ENCODE peak calls at places on chromosomes 12 and 14, in six cellular contexts. F is transverse colon, G is cardiac muscle cell, X is GM12878, R is vagina, H is ascending aorta. V is an unnamed sample. For H3K36me3 and H3K4me1, the result is how much of the 10 kb centered on the place peaks cover.

GRCh38 chr12:114316076-114316475 is 89.9 kb downstream of the TBX5 start:
- DNase-seq in F (no peak), G (peak), X (no peak), R (no peak), H (peak), V (no peak)

GRCh38 chr12:110042260-110042659 is 6.1 kb downstream of the C12orf76 start:
- DNase-seq in F (no peak), G (no peak), X (no peak), R (no peak), H (no peak), V (no peak)

GRCh38 chr12:59624732-59625455 is 29.1 kb downstream of the SLC16A7 start:
- DNase-seq in F (no peak), G (peak), X (no peak), R (no peak), H (no peak), V (no peak)

GRCh38 chr14:105481886-105482454 is 4.7 kb upstream of the CRIP1 start:
- DNase-seq in F (peak), G (peak), X (peak), R (no peak), H (peak), V (peak)

GRCh38 chr14:76373456-76373855 is 2.5 kb upstream of the ESRRB start:
- DNase-seq in F (no peak), G (no peak), X (no peak), R (no peak), H (no peak), V (no peak)

GRCh38 chr12:127158385-127159061 is 1108.4 kb upstream of the TMEM132C start:
- DNase-seq in F (no peak), G (no peak), X (no peak), R (no peak), H (no peak), V (no peak)

GRCh38 chr14:31261859-31262739 is 54.5 kb upstream of the HECTD1 start:
- DNase-seq in F (no peak), G (peak), X (peak), R (no peak), H (peak), V (no peak)

GRCh38 chr14:100775351-100775830 is 48.7 kb downstream of the DLK1 start:
- DNase-seq in F (no peak), G (no peak), X (no peak), R (peak), H (peak), V (no peak)

GRCh38 chr14:95137804-95138167 is 19.5 kb downstream of the DICER1 start:
- DNase-seq in F (peak), G (peak), X (no peak), R (no peak), H (no peak), V (no peak)

GRCh38 chr12:111773801-111774551 is 7.2 kb downstream of the ALDH2 start:
- DNase-seq in F (peak), G (peak), X (no peak), R (peak), H (peak), V (no peak)

GRCh38 chr12:113244015-113244983 is 23.0 kb downstream of the TPCN1 start:
- DNase-seq in F (peak), G (peak), X (no peak), R (no peak), H (peak), V (no peak)

GRCh38 chr12:115337693-115338543 is 653.9 kb upstream of the TBX3 start:
- DNase-seq in F (peak), G (peak), X (no peak), R (peak), H (peak), V (no peak)

GRCh38 chr12:47910486-47910885 is 5.7 kb upstream of the VDR start:
- DNase-seq in F (no peak), G (peak), X (no peak), R (peak), H (no peak), V (no peak)

GRCh38 chr14:36941783-36942521 is 230.5 kb downstream of the SLC25A21 start:
- DNase-seq in F (peak), G (peak), X (no peak), R (no peak), H (peak), V (no peak)

GRCh38 chr14:89507521-89507920 is 90.5 kb upstream of the FOXN3 start:
- DNase-seq in F (no peak), G (peak), X (peak), R (no peak), H (no peak), V (no peak)

GRCh38 chr12:95583933-95584332 is 32.7 kb upstream of the USP44 start:
- DNase-seq in F (no peak), G (no peak), X (no peak), R (no peak), H (no peak), V (no peak)

GRCh38 chr12:74890237-74890599 is 319.4 kb downstream of the KCNC2 start:
- DNase-seq in F (no peak), G (peak), X (no peak), R (no peak), H (no peak), V (no peak)

GRCh38 chr12:105334001-105334400 is 3.5 kb downstream of the C12orf75 start:
- DNase-seq in F (no peak), G (peak), X (no peak), R (no peak), H (no peak), V (no peak)

GRCh38 chr12:15599266-15600037 is 189.7 kb downstream of the EPS8 start:
- DNase-seq in F (no peak), G (peak), X (no peak), R (no peak), H (peak), V (no peak)

GRCh38 chr12:120368789-120369475 is at the start of gene MSI1:
- DNase-seq in F (no peak), G (no peak), X (no peak), R (no peak), H (no peak), V (no peak)

GRCh38 chr12:124752437-124753229 is 111.0 kb downstream of the SCARB1 start:
- DNase-seq in F (no peak), G (peak), X (no peak), R (no peak), H (peak), V (no peak)

GRCh38 chr12:16913832-16914490 is 308.0 kb upstream of the LMO3 start:
- DNase-seq in F (no peak), G (no peak), X (no peak), R (no peak), H (no peak), V (no peak)

GRCh38 chr14:38605193-38606114 is 349.6 kb upstream of the CLEC14A start:
- DNase-seq in F (no peak), G (peak), X (no peak), R (no peak), H (no peak), V (no peak)

GRCh38 chr14:99321955-99322730 is 50.1 kb upstream of the BCL11B start:
- DNase-seq in F (no peak), G (no peak), X (no peak), R (peak), H (no peak), V (no peak)

GRCh38 chr14:32203928-32204357 is 874 bp upstream of the RNU6-8 start:
- DNase-seq in F (peak), G (peak), X (no peak), R (no peak), H (no peak), V (no peak)

GRCh38 chr14:68786491-68787234 is 6.2 kb downstream of the ZFP36L1 start:
- DNase-seq in F (no peak), G (peak), X (no peak), R (no peak), H (no peak), V (peak)

GRCh38 chr12:101204598-101205304 is 5.3 kb downstream of the SLC5A8 start:
- DNase-seq in F (no peak), G (no peak), X (no peak), R (no peak), H (no peak), V (no peak)

GRCh38 chr12:27922591-27923139 is 49.9 kb downstream of the PTHLH start:
- DNase-seq in F (no peak), G (peak), X (no peak), R (no peak), H (peak), V (no peak)

GRCh38 chr12:131869871-131870418 is 24.5 kb upstream of the ULK1 start:
- DNase-seq in F (no peak), G (peak), X (no peak), R (no peak), H (no peak), V (no peak)

GRCh38 chr12:1948883-1949282 is 30.4 kb upstream of the CACNA2D4 start:
- DNase-seq in F (no peak), G (no peak), X (no peak), R (no peak), H (no peak), V (no peak)

GRCh38 chr12:1949771-1950470 is 31.5 kb upstream of the CACNA2D4 start:
- DNase-seq in F (no peak), G (peak), X (no peak), R (no peak), H (no peak), V (no peak)

GRCh38 chr12:1947081-1947480 is 28.6 kb upstream of the CACNA2D4 start:
- DNase-seq in F (no peak), G (peak), X (no peak), R (no peak), H (no peak), V (no peak)

GRCh38 chr12:1946311-1946710 is 27.9 kb upstream of the CACNA2D4 start:
- DNase-seq in F (no peak), G (no peak), X (no peak), R (no peak), H (no peak), V (no peak)
- H3K36me3 ChIP-seq in F (under half), G (under half), X (under half), R (under half), H (half or more), V (under half)

DNA sequence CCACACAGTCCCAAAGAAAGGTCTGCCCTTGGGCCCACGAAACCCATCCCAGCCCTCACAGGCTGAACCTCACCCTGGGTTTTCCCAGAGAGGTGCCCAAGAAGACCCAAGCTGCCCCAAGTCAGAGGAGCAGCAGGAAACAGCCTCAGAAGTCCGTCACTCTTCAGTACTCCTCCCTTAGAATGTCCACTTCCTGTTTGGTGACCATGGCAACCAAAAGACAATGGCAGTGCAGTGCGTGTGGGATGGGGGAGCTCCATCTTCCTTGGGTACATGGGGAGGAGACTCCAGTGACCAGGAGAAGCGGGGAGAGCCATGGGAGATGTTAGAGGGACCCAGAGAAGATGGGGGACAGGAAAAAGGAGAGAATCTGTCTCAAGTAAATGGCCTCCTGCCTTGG is 11.3 kb downstream of the SELPLG start:
- DNase-seq in F (no peak), G (peak), X (no peak), R (no peak), H (no peak), V (no peak)
- H3K4me1 ChIP-seq in F (under half), G (under half), X (under half), R (under half), H (under half), V (under half)

DNA sequence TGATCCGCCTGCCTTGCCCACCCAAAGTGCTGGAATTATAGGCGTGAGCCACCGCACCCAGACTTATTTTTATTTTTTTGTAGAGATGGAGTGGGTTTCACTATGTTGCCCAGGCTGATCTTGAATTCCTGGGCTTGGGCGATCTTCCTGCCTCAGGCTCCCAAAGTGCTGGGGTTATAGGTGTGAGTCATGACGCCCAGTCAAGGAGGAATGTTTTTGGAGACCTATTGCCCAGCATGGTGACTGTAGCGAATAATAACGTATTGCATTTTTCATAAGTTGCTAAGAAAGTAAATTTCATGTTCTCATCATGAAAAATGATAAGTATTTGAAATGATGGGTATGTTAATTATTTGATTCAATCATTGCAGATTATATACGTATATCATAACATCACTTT is 46.5 kb downstream of the TEAD4 start:
- DNase-seq in F (no peak), G (no peak), X (no peak), R (no peak), H (no peak), V (no peak)
- H3K27ac ChIP-seq in F (no peak), G (no peak), X (no peak), R (no peak), H (no peak), V (no peak)

GRCh38 chr12:57811028-57811755 is 7.3 kb downstream of the AVIL start:
- DNase-seq in F (no peak), G (no peak), X (no peak), R (no peak), H (no peak), V (peak)
- H3K36me3 ChIP-seq in F (under half), G (under half), X (under half), R (under half), H (half or more), V (under half)

GRCh38 chr14:91366749-91367148 is 50.9 kb downstream of the CCDC88C start:
- DNase-seq in F (no peak), G (no peak), X (no peak), R (no peak), H (no peak), V (no peak)
- H3K4me1 ChIP-seq in F (under half), G (under half), X (half or more), R (under half), H (under half), V (under half)

GRCh38 chr12:91871751-91872150 is 273.9 kb downstream of the BTG1 start:
- DNase-seq in F (no peak), G (no peak), X (no peak), R (no peak), H (no peak), V (no peak)
- H3K27ac ChIP-seq in F (no peak), G (no peak), X (no peak), R (no peak), H (no peak), V (no peak)

GRCh38 chr12:6226701-6227096 is 26.5 kb downstream of the CD9 start:
- DNase-seq in F (peak), G (peak), X (no peak), R (no peak), H (peak), V (no peak)
- H3K36me3 ChIP-seq in F (under half), G (under half), X (under half), R (under half), H (under half), V (half or more)

DNA sequence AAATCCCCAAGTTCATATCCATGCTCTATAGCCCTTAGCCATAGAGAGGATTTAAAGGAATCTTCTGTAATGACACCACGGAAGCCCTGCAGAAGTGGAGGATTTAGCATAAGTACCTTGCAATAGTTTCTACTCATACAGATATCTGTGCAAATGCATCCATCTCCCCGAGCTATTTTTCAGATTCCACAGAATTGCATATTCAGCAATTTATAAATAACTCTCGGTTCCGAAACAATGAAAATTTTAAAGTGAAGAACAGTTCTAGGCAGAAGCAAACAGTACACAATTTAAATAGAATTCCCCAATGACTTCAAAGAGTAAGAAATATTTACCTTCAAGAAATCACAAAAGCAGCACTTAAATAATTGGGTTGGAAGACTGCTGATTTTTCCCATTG is 379 bp downstream of the IGF1 start:
- DNase-seq in F (no peak), G (no peak), X (no peak), R (no peak), H (no peak), V (no peak)
- H3K4me1 ChIP-seq in F (under half), G (under half), X (half or more), R (under half), H (under half), V (under half)

DNA sequence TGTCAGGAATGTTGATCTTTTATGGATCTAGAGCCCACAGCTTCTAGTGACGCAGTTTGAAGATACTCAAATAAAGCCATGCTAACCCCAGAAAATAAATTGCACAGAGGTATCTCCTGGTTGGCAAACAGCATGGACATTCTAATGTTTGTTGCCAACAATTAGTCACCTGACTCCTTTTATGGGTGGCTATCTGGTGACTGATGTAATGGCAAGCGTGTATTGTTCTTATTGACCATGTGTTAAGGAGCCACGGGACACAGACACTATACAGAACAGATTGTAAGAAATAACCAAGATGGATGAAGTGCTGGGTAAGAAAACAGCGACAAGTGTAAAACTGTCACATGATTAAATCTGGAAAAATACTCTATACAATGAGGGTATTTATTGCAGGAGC is 401.3 kb upstream of the PDE3A start:
- DNase-seq in F (no peak), G (no peak), X (no peak), R (no peak), H (no peak), V (no peak)
- H3K27ac ChIP-seq in F (peak), G (no peak), X (no peak), R (no peak), H (peak), V (no peak)

GRCh38 chr14:50882932-50883826 is 11.3 kb downstream of the ABHD12B start:
- DNase-seq in F (peak), G (no peak), X (no peak), R (no peak), H (no peak), V (no peak)

GRCh38 chr14:50887476-50887875 is 15.6 kb downstream of the ABHD12B start:
- DNase-seq in F (no peak), G (no peak), X (no peak), R (no peak), H (no peak), V (no peak)

GRCh38 chr14:50883827-50884197 is 12.0 kb downstream of the ABHD12B start:
- DNase-seq in F (no peak), G (no peak), X (no peak), R (no peak), H (no peak), V (no peak)
- H3K36me3 ChIP-seq in F (under half), G (under half), X (under half), R (under half), H (under half), V (under half)